ENCODE peak calls at places on chromosomes 4 and X, in ten cellular contexts. One of them, this sample, is unnamed.

GRCh38 chrX:3370656-3371055 is 24.2 kb upstream of the MXRA5 start:
- DNase-seq in neural crest cell: no peak
- DNase-seq in spleen: no peak
- DNase-seq in K562: no peak
- DNase-seq in ovary: no peak
- DNase-seq in transverse colon: no peak
- DNase-seq in lower leg skin: no peak
- DNase-seq in dorsolateral prefrontal cortex: no peak
- DNase-seq in cardiac muscle cell: no peak
- DNase-seq in AG09319: no peak
- DNase-seq in this sample: no peak

GRCh38 chr4:148814030-148814429 is 371.8 kb upstream of the NR3C2 start:
- DNase-seq in transverse colon: no peak
- DNase-seq in lower leg skin: peak; percentile 51
- DNase-seq in cardiac muscle cell: no peak
- DNase-seq in spleen: no peak
- DNase-seq in ovary: no peak
- DNase-seq in K562: no peak
- DNase-seq in dorsolateral prefrontal cortex: no peak
- DNase-seq in AG09319: no peak
- DNase-seq in neural crest cell: no peak
- DNase-seq in this sample: no peak

GRCh38 chr4:56698329-56698728 is 17.2 kb upstream of the HOPX start:
- DNase-seq in neural crest cell: no peak
- DNase-seq in K562: no peak
- DNase-seq in ovary: no peak
- DNase-seq in dorsolateral prefrontal cortex: no peak
- DNase-seq in spleen: no peak
- DNase-seq in lower leg skin: no peak
- DNase-seq in AG09319: no peak
- DNase-seq in transverse colon: no peak
- DNase-seq in cardiac muscle cell: peak; percentile 85
- DNase-seq in this sample: peak; percentile 43

GRCh38 chr4:6502147-6502546 is 29.7 kb upstream of the PPP2R2C start:
- DNase-seq in spleen: no peak
- DNase-seq in ovary: no peak
- DNase-seq in transverse colon: no peak
- DNase-seq in neural crest cell: no peak
- DNase-seq in cardiac muscle cell: no peak
- DNase-seq in lower leg skin: no peak
- DNase-seq in dorsolateral prefrontal cortex: no peak
- DNase-seq in K562: no peak
- DNase-seq in AG09319: no peak
- DNase-seq in this sample: no peak

GRCh38 chrX:100682939-100683338 is 38.9 kb downstream of the SRPX2 start:
- DNase-seq in transverse colon: no peak
- DNase-seq in neural crest cell: no peak
- DNase-seq in dorsolateral prefrontal cortex: no peak
- DNase-seq in spleen: no peak
- DNase-seq in lower leg skin: no peak
- DNase-seq in cardiac muscle cell: no peak
- DNase-seq in AG09319: no peak
- DNase-seq in K562: no peak
- DNase-seq in ovary: no peak
- DNase-seq in this sample: peak; percentile 40

GRCh38 chrX:153764786-153765137 is 713 bp downstream of the PLXNB3 start:
- DNase-seq in K562: no peak
- DNase-seq in AG09319: no peak
- DNase-seq in dorsolateral prefrontal cortex: no peak
- DNase-seq in cardiac muscle cell: no peak
- DNase-seq in neural crest cell: no peak
- DNase-seq in ovary: no peak
- DNase-seq in transverse colon: no peak
- DNase-seq in spleen: peak; percentile 69
- DNase-seq in lower leg skin: no peak
- DNase-seq in this sample: no peak

GRCh38 chr4:162116085-162116784 is 47.6 kb downstream of the FSTL5 start:
- DNase-seq in cardiac muscle cell: no peak
- DNase-seq in AG09319: no peak
- DNase-seq in transverse colon: no peak
- DNase-seq in ovary: no peak
- DNase-seq in neural crest cell: no peak
- DNase-seq in K562: no peak
- DNase-seq in lower leg skin: no peak
- DNase-seq in spleen: no peak
- DNase-seq in dorsolateral prefrontal cortex: no peak
- DNase-seq in this sample: no peak

GRCh38 chr4:24791043-24791442 is 4.3 kb upstream of the SOD3 start:
- DNase-seq in cardiac muscle cell: no peak
- DNase-seq in AG09319: no peak
- DNase-seq in ovary: no peak
- DNase-seq in dorsolateral prefrontal cortex: no peak
- DNase-seq in K562: no peak
- DNase-seq in spleen: no peak
- DNase-seq in transverse colon: no peak
- DNase-seq in neural crest cell: no peak
- DNase-seq in lower leg skin: no peak
- DNase-seq in this sample: no peak

GRCh38 chr4:52685316-52685715 is 26.2 kb upstream of the USP46 start:
- DNase-seq in AG09319: no peak
- DNase-seq in neural crest cell: no peak
- DNase-seq in transverse colon: no peak
- DNase-seq in ovary: no peak
- DNase-seq in spleen: no peak
- DNase-seq in cardiac muscle cell: no peak
- DNase-seq in K562: no peak
- DNase-seq in dorsolateral prefrontal cortex: no peak
- DNase-seq in lower leg skin: no peak
- DNase-seq in this sample: no peak

GRCh38 chr4:185339941-185340340 is 55.8 kb downstream of the LRP2BP start:
- DNase-seq in cardiac muscle cell: no peak
- DNase-seq in AG09319: no peak
- DNase-seq in dorsolateral prefrontal cortex: no peak
- DNase-seq in lower leg skin: no peak
- DNase-seq in transverse colon: no peak
- DNase-seq in K562: no peak
- DNase-seq in neural crest cell: no peak
- DNase-seq in ovary: no peak
- DNase-seq in spleen: no peak
- DNase-seq in this sample: no peak

GRCh38 chr4:119211856-119212250 is 660 bp upstream of the USP53 start:
- DNase-seq in ovary: no peak
- DNase-seq in transverse colon: no peak
- DNase-seq in spleen: no peak
- DNase-seq in AG09319: no peak
- DNase-seq in cardiac muscle cell: no peak
- DNase-seq in lower leg skin: no peak
- DNase-seq in neural crest cell: no peak
- DNase-seq in K562: no peak
- DNase-seq in dorsolateral prefrontal cortex: no peak
- DNase-seq in this sample: no peak

GRCh38 chrX:154334496-154334895 is 38.9 kb downstream of the TKTL1 start:
- DNase-seq in cardiac muscle cell: no peak
- DNase-seq in neural crest cell: no peak
- DNase-seq in lower leg skin: no peak
- DNase-seq in ovary: no peak
- DNase-seq in spleen: peak; percentile 43
- DNase-seq in dorsolateral prefrontal cortex: no peak
- DNase-seq in AG09319: no peak
- DNase-seq in K562: no peak
- DNase-seq in transverse colon: no peak
- DNase-seq in this sample: peak; percentile 30

GRCh38 chr4:26256016-26256415 is 64.8 kb upstream of the RBPJ start:
- DNase-seq in dorsolateral prefrontal cortex: no peak
- DNase-seq in spleen: no peak
- DNase-seq in transverse colon: no peak
- DNase-seq in neural crest cell: no peak
- DNase-seq in K562: no peak
- DNase-seq in AG09319: peak; percentile 35
- DNase-seq in ovary: no peak
- DNase-seq in cardiac muscle cell: no peak
- DNase-seq in lower leg skin: peak; percentile 45
- DNase-seq in this sample: no peak

DNA sequence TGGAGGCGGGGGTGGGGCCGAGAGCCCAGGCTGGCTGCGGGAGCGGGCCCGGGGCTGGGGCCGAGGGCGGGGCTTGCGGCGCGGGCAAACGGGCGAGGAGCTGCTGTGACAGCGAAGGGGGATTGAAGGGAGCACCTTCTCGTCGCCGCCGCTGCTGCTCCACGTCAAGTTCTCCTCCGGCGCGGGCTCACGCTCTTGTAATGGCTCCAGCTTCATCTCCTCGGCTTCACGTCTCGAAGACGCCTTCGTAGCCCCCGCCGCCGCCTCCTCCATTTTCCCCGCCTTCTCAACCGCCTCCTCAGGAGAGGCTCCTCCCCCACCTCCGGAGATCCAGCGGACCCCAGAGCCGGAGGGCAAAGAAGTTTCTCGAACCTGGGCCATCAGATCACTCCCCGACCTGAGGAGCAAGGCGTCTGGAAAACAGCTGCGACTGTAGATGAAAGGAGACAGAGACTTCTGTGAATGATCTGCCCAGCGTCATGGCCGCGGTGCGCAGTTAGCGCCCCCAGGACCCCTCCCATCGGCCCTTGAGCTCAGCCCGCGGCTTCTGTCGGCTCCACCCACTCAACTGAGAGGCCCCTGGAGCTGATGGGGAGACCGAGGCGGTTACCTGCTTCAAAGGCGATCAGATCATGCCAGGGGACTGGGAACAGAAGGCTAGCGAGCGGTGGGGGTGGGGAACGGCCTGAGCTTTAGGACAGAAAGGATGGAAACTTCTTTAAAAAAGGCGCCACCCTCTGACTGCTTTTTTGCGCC is 911 bp downstream of the USP51 start:
- DNase-seq in spleen: peak; percentile 89
- DNase-seq in lower leg skin: peak; percentile 60
- DNase-seq in AG09319: no peak
- DNase-seq in K562: peak; percentile 72
- DNase-seq in neural crest cell: peak; percentile 34
- DNase-seq in ovary: peak; percentile 83
- DNase-seq in cardiac muscle cell: peak; percentile 66
- DNase-seq in transverse colon: peak; percentile 60
- DNase-seq in dorsolateral prefrontal cortex: peak; percentile 69
- DNase-seq in this sample: peak; percentile 68
- TF ChIP-seq CTCF in spleen: no peak
- TF ChIP-seq CTCF in lower leg skin: no peak
- TF ChIP-seq CTCF in AG09319: no peak
- TF ChIP-seq CTCF in K562: peak; percentile 0
- TF ChIP-seq CTCF in neural crest cell: no peak
- TF ChIP-seq CTCF in ovary: no peak
- TF ChIP-seq CTCF in cardiac muscle cell: no peak
- TF ChIP-seq CTCF in transverse colon: no peak
- TF ChIP-seq CTCF in dorsolateral prefrontal cortex: no peak
- TF ChIP-seq CTCF in this sample: no peak

GRCh38 chr4:41853973-41854372 is 81.3 kb upstream of the TMEM33 start:
- DNase-seq in spleen: no peak
- DNase-seq in cardiac muscle cell: no peak
- DNase-seq in dorsolateral prefrontal cortex: no peak
- DNase-seq in AG09319: no peak
- DNase-seq in ovary: no peak
- DNase-seq in transverse colon: no peak
- DNase-seq in neural crest cell: no peak
- DNase-seq in lower leg skin: no peak
- DNase-seq in K562: no peak
- DNase-seq in this sample: peak; percentile 7
- TF ChIP-seq CTCF in spleen: no peak
- TF ChIP-seq CTCF in cardiac muscle cell: peak; percentile 14
- TF ChIP-seq CTCF in dorsolateral prefrontal cortex: no peak
- TF ChIP-seq CTCF in AG09319: no peak
- TF ChIP-seq CTCF in ovary: no peak
- TF ChIP-seq CTCF in transverse colon: no peak
- TF ChIP-seq CTCF in neural crest cell: peak; percentile 36
- TF ChIP-seq CTCF in lower leg skin: no peak
- TF ChIP-seq CTCF in K562: peak; percentile 8
- TF ChIP-seq CTCF in this sample: peak; percentile 37

GRCh38 chrX:133697656-133698055 is 282.4 kb upstream of the GPC4 start:
- DNase-seq in dorsolateral prefrontal cortex: no peak
- DNase-seq in cardiac muscle cell: no peak
- DNase-seq in ovary: no peak
- DNase-seq in neural crest cell: no peak
- DNase-seq in spleen: no peak
- DNase-seq in transverse colon: no peak
- DNase-seq in K562: no peak
- DNase-seq in AG09319: no peak
- DNase-seq in lower leg skin: no peak
- DNase-seq in this sample: peak; percentile 29

GRCh38 chrX:133702230-133702629 is 283.2 kb downstream of the GPC3 start:
- DNase-seq in lower leg skin: no peak
- DNase-seq in ovary: no peak
- DNase-seq in neural crest cell: no peak
- DNase-seq in AG09319: no peak
- DNase-seq in dorsolateral prefrontal cortex: no peak
- DNase-seq in transverse colon: no peak
- DNase-seq in cardiac muscle cell: no peak
- DNase-seq in K562: no peak
- DNase-seq in spleen: no peak
- DNase-seq in this sample: no peak

GRCh38 chrX:133699023-133699728 is 283.9 kb upstream of the GPC4 start:
- DNase-seq in K562: no peak
- DNase-seq in dorsolateral prefrontal cortex: no peak
- DNase-seq in spleen: no peak
- DNase-seq in transverse colon: no peak
- DNase-seq in AG09319: no peak
- DNase-seq in lower leg skin: no peak
- DNase-seq in ovary: no peak
- DNase-seq in neural crest cell: no peak
- DNase-seq in cardiac muscle cell: no peak
- DNase-seq in this sample: peak; percentile 1

GRCh38 chrX:133698298-133698697 is 283.0 kb upstream of the GPC4 start:
- DNase-seq in dorsolateral prefrontal cortex: no peak
- DNase-seq in AG09319: no peak
- DNase-seq in lower leg skin: no peak
- DNase-seq in K562: no peak
- DNase-seq in ovary: no peak
- DNase-seq in spleen: no peak
- DNase-seq in transverse colon: no peak
- DNase-seq in neural crest cell: no peak
- DNase-seq in cardiac muscle cell: peak; percentile 19
- DNase-seq in this sample: peak; percentile 69
- TF ChIP-seq CTCF in dorsolateral prefrontal cortex: no peak
- TF ChIP-seq CTCF in AG09319: peak; percentile 32
- TF ChIP-seq CTCF in lower leg skin: no peak
- TF ChIP-seq CTCF in K562: no peak
- TF ChIP-seq CTCF in ovary: no peak
- TF ChIP-seq CTCF in spleen: no peak
- TF ChIP-seq CTCF in transverse colon: no peak
- TF ChIP-seq CTCF in neural crest cell: peak; percentile 20
- TF ChIP-seq CTCF in cardiac muscle cell: peak; percentile 30
- TF ChIP-seq CTCF in this sample: peak; percentile 45

GRCh38 chr4:60683357-60683756 is 516.8 kb upstream of the ADGRL3 start:
- DNase-seq in K562: no peak
- DNase-seq in lower leg skin: no peak
- DNase-seq in dorsolateral prefrontal cortex: no peak
- DNase-seq in cardiac muscle cell: no peak
- DNase-seq in ovary: no peak
- DNase-seq in transverse colon: no peak
- DNase-seq in neural crest cell: no peak
- DNase-seq in AG09319: no peak
- DNase-seq in spleen: no peak
- DNase-seq in this sample: peak; percentile 80

GRCh38 chr4:60682901-60683300 is 517.2 kb upstream of the ADGRL3 start:
- DNase-seq in ovary: no peak
- DNase-seq in cardiac muscle cell: no peak
- DNase-seq in lower leg skin: no peak
- DNase-seq in transverse colon: no peak
- DNase-seq in K562: no peak
- DNase-seq in dorsolateral prefrontal cortex: no peak
- DNase-seq in AG09319: no peak
- DNase-seq in spleen: no peak
- DNase-seq in neural crest cell: no peak
- DNase-seq in this sample: peak; percentile 19

GRCh38 chr4:60683953-60684352 is 516.2 kb upstream of the ADGRL3 start:
- DNase-seq in transverse colon: no peak
- DNase-seq in cardiac muscle cell: no peak
- DNase-seq in ovary: no peak
- DNase-seq in spleen: no peak
- DNase-seq in K562: no peak
- DNase-seq in AG09319: no peak
- DNase-seq in neural crest cell: no peak
- DNase-seq in lower leg skin: no peak
- DNase-seq in dorsolateral prefrontal cortex: no peak
- DNase-seq in this sample: peak; percentile 87
- TF ChIP-seq CTCF in transverse colon: no peak
- TF ChIP-seq CTCF in cardiac muscle cell: no peak
- TF ChIP-seq CTCF in ovary: no peak
- TF ChIP-seq CTCF in spleen: no peak
- TF ChIP-seq CTCF in K562: no peak
- TF ChIP-seq CTCF in AG09319: no peak
- TF ChIP-seq CTCF in neural crest cell: no peak
- TF ChIP-seq CTCF in lower leg skin: no peak
- TF ChIP-seq CTCF in dorsolateral prefrontal cortex: no peak
- TF ChIP-seq CTCF in this sample: no peak